ENCODE peak calls at places on chromosome X, in eight cellular contexts. Y is GM23338, D is astrocyte, H is SK-N-SH, C is GM12878, I is upper lobe of right lung, R is WERI-Rb-1, T is bronchial epithelial cell. B is an unnamed sample.
A peak's percentile ranks its signal among the peaks of the same experiment; 100 is the strongest.

GRCh38 chrX:317424-318067 is 1.1 kb downstream of the GTPBP6 start:
- DNase-seq in H (peak; percentile 96), T (no peak), R (no peak), I (no peak), D (no peak), Y (no peak), C (no peak), B (no peak)

GRCh38 chrX:106039920-106040319 is 1.4 kb upstream of the SERPINA7 start:
- DNase-seq in R (no peak), I (no peak), Y (peak; percentile 28), T (peak; percentile 17), D (no peak), H (no peak), C (no peak), B (no peak)

GRCh38 chrX:25004485-25005032 is 11.2 kb downstream of the ARX start:
- DNase-seq in C (no peak), I (no peak), H (no peak), Y (no peak), T (no peak), D (no peak), R (no peak), B (no peak)

GRCh38 chrX:108348525-108348924 is 89.7 kb downstream of the COL4A6 start:
- DNase-seq in D (no peak), T (no peak), R (no peak), H (no peak), C (no peak), Y (no peak), I (no peak), B (no peak)

GRCh38 chrX:34903316-34903715 is 39.3 kb upstream of the FAM47B start:
- DNase-seq in C (no peak), Y (no peak), I (no peak), R (no peak), T (no peak), D (peak; percentile 2), H (no peak), B (no peak)

GRCh38 chrX:63349307-63349706 is 1.8 kb downstream of the SPIN4 start:
- DNase-seq in H (peak; percentile 6), Y (peak; percentile 2), T (no peak), D (no peak), I (no peak), C (no peak), R (no peak), B (no peak)

GRCh38 chrX:79366888-79367749 is at the start of gene ITM2A:
- DNase-seq in I (peak; percentile 55), R (no peak), T (no peak), C (no peak), D (no peak), Y (peak; percentile 55), H (peak; percentile 3), B (no peak)

GRCh38 chrX:73850124-73851013 is 287.4 kb downstream of the CHIC1 start:
- DNase-seq in I (no peak), T (peak; percentile 10), H (peak; percentile 44), R (no peak), D (peak; percentile 29), C (peak; percentile 62), Y (peak; percentile 36), B (no peak)

GRCh38 chrX:76253432-76253831 is 80.6 kb downstream of the PBDC1 start:
- DNase-seq in R (peak; percentile 19), C (peak; percentile 30), T (peak; percentile 34), I (no peak), H (peak; percentile 24), Y (peak; percentile 66), D (no peak), B (no peak)

GRCh38 chrX:101999644-102000539 is 68.1 kb upstream of the ZMAT1 start:
- DNase-seq in I (no peak), C (no peak), H (no peak), D (no peak), T (no peak), Y (peak; percentile 54), R (no peak), B (no peak)

GRCh38 chrX:56726609-56727008 is 2.4 kb upstream of the NBDY start:
- DNase-seq in I (no peak), D (peak; percentile 32), C (no peak), H (peak; percentile 19), R (no peak), Y (peak; percentile 60), T (peak; percentile 50), B (no peak)

GRCh38 chrX:86714441-86714840 is 566.2 kb downstream of the DACH2 start:
- DNase-seq in Y (no peak), D (no peak), R (no peak), C (no peak), I (no peak), T (no peak), H (no peak), B (no peak)

GRCh38 chrX:2610246-2611170 is 80.6 kb upstream of the CD99 start:
- DNase-seq in C (no peak), H (no peak), T (peak; percentile 12), R (no peak), I (no peak), Y (no peak), D (no peak), B (no peak)

GRCh38 chrX:143669395-143669794 is 33.5 kb upstream of the SLITRK4 start:
- DNase-seq in D (no peak), T (peak; percentile 12), C (no peak), Y (peak; percentile 8), I (no peak), H (no peak), R (no peak), B (no peak)

DNA sequence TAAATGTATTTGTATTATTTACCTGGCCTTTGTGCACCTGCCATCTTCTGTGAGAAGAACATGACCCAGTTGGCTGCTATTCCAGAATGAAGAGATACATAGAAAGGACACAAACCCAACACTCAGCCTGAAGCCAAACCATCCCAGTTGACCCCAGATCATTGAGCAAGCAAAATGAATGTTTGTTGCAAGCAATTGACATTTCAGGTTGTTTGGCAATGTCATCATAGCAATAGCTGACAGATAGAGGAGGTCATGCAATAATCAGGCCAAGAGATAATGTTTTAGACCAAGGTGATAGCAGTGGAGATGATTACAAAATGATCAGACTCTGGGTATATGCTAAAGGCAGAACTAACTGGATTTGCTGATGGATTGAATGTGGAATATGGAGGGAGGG is 71.2 kb upstream of the TMEM164 start:
- DNase-seq in H (no peak), Y (no peak), T (no peak), C (no peak), I (no peak), D (no peak), R (no peak), B (no peak)
- TF ChIP-seq CTCF in H (no peak), Y (no peak), T (no peak), C (no peak), I (no peak), D (no peak), R (no peak), B (no peak)

GRCh38 chrX:109679820-109680219 is 53.2 kb downstream of the ACSL4 start:
- DNase-seq in D (no peak), C (no peak), R (no peak), I (no peak), T (no peak), H (no peak), Y (no peak), B (no peak)
- H3K36me3 ChIP-seq in D (peaks cover 34% of the 10 kb centered on the region), C (no peaks in the 10 kb centered on the region), R (no peaks in the 10 kb centered on the region), I (peaks cover 55% of the 10 kb centered on the region), T (peaks cover 2% of the 10 kb centered on the region), H (peaks cover 22% of the 10 kb centered on the region), Y (peaks cover 4% of the 10 kb centered on the region), B (no peaks in the 10 kb centered on the region)

DNA sequence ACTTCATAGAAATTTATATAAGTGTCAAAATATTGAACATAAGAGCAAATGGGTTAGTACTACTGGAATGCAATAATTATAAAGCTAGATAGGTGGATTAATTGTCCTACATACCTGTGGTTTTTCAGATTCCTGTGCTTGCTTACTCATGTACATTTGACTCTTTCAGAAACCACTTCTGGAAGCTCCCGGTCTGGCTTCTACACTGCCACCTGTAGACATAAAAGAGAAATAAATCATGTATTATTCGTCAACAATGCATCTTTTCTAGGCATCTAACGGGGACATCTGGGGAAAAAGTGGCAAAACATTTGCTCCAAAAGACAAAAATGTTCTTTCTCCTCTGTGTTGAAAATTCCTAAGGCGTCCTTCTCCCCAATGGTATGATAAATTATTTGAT is 648.6 kb upstream of the DIPK2B start:
- DNase-seq in C (no peak), D (peak; percentile 89), Y (peak; percentile 14), H (peak; percentile 26), T (peak; percentile 84), R (no peak), I (no peak), B (no peak)
- TF ChIP-seq CTCF in C (peak; percentile 21), D (peak; percentile 52), Y (no peak), H (peak; percentile 67), T (peak; percentile 23), R (peak; percentile 4), I (peak; percentile 29), B (peak; percentile 33)

GRCh38 chrX:41131766-41132165 is 46.5 kb downstream of the USP9X start:
- DNase-seq in Y (no peak), R (no peak), I (no peak), T (no peak), C (no peak), H (no peak), D (no peak), B (no peak)
- H3K36me3 ChIP-seq in Y (peaks cover 40% of the 10 kb centered on the region), R (peaks cover 58% of the 10 kb centered on the region), I (peaks cover 37% of the 10 kb centered on the region), T (peaks cover 1% of the 10 kb centered on the region), C (no peaks in the 10 kb centered on the region), H (peaks cover 48% of the 10 kb centered on the region), D (peaks cover 19% of the 10 kb centered on the region), B (no peaks in the 10 kb centered on the region)

GRCh38 chrX:38375888-38376287 is 23.5 kb downstream of the OTC start:
- DNase-seq in I (no peak), D (no peak), H (peak; percentile 14), C (no peak), T (peak; percentile 15), Y (peak; percentile 60), R (peak; percentile 11), B (no peak)
- TF ChIP-seq CTCF in I (peak; percentile 32), D (peak; percentile 37), H (peak; percentile 57), C (peak; percentile 42), T (peak; percentile 51), Y (peak; percentile 59), R (peak; percentile 59), B (peak; percentile 46)

GRCh38 chrX:118595501-118596042 is 100.0 kb downstream of the DOCK11 start:
- DNase-seq in Y (no peak), I (no peak), D (peak; percentile 2), H (no peak), T (no peak), R (no peak), C (no peak), B (no peak)

GRCh38 chrX:118594697-118595420 is 99.2 kb downstream of the DOCK11 start:
- DNase-seq in D (no peak), I (no peak), H (no peak), R (no peak), Y (no peak), T (no peak), C (no peak), B (no peak)

GRCh38 chrX:118596428-118596827 is 100.8 kb downstream of the DOCK11 start:
- DNase-seq in R (no peak), Y (no peak), H (no peak), C (no peak), T (no peak), D (no peak), I (no peak), B (no peak)

GRCh38 chrX:118588715-118589114 is 93.1 kb downstream of the DOCK11 start:
- DNase-seq in R (no peak), Y (no peak), I (no peak), C (no peak), H (no peak), D (peak; percentile 8), T (no peak), B (no peak)

DNA sequence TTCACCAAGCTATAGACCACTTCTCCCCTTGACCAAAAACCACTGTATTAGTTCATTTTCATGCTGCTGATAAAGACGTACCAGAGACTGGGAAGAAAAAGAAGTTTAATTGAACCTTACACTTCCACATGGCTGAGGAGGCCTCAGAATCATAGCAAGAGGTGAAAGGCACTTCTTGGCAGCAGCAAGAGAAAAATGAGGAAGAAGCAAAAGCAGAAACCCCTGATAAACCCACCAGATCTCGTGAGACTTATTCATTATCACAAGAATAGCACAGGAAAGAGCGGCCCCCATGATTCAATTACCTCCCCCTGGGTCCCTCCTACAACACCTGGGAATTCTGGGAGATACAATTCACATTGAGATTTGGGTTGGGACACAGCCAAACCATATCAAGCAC is 97.8 kb downstream of the DOCK11 start:
- DNase-seq in H (no peak), C (no peak), Y (no peak), D (no peak), I (no peak), T (no peak), R (no peak), B (no peak)
- H3K36me3 ChIP-seq in H (peaks cover 35% of the 10 kb centered on the region), C (no peaks in the 10 kb centered on the region), Y (no peaks in the 10 kb centered on the region), D (no peaks in the 10 kb centered on the region), I (peaks cover 5% of the 10 kb centered on the region), T (no peaks in the 10 kb centered on the region), R (no peaks in the 10 kb centered on the region), B (peaks cover 3% of the 10 kb centered on the region)

B was measured in BJ.